ENCODE peak calls at places on chromosomes 5 and 9, in seven cellular contexts. B is lung, M is esophagus squamous epithelium, C is gastrocnemius medialis, X is psoas muscle, I is astrocyte of the cerebellum, K is AG10803. F is an unnamed sample.

GRCh38 chr5:109805472-109805871 is 115.7 kb downstream of the MAN2A1 start:
- DNase-seq in K (no peak), B (no peak), X (no peak), I (no peak), C (no peak), M (no peak), F (peak)

GRCh38 chr5:140346348-140347221 is at the start of gene HBEGF:
- DNase-seq in K (peak), B (peak), C (peak), X (peak), I (peak), M (no peak), F (no peak)

GRCh38 chr9:88923653-88924284 is 67.5 kb upstream of the S1PR3 start:
- DNase-seq in M (no peak), C (no peak), B (peak), X (peak), K (no peak), I (no peak), F (no peak)

GRCh38 chr9:89346703-89347102 is 28.4 kb downstream of the SECISBP2 start:
- DNase-seq in B (no peak), M (no peak), C (no peak), X (no peak), I (no peak), K (no peak), F (no peak)

GRCh38 chr9:90326219-90326618 is 316.4 kb downstream of the DIRAS2 start:
- DNase-seq in X (no peak), C (no peak), B (no peak), M (no peak), K (peak), I (no peak), F (no peak)

GRCh38 chr5:98066910-98067309 is 706.6 kb upstream of the RGMB start:
- DNase-seq in C (no peak), B (no peak), X (no peak), I (no peak), K (no peak), M (no peak), F (no peak)

GRCh38 chr9:114938687-114939575 is 8.5 kb upstream of the TNFSF8 start:
- DNase-seq in I (peak), C (no peak), M (no peak), X (no peak), K (peak), B (no peak), F (no peak)

GRCh38 chr5:142674438-142675210 is 11.3 kb downstream of the FGF1 start:
- DNase-seq in I (peak), B (no peak), X (no peak), C (no peak), K (peak), M (no peak), F (no peak)

GRCh38 chr9:31321256-31321655 is 1063.2 kb upstream of the ACO1 start:
- DNase-seq in K (no peak), C (no peak), I (no peak), X (no peak), M (no peak), B (no peak), F (no peak)

GRCh38 chr5:171419663-171420428 is 399 bp downstream of the FGF18 start:
- DNase-seq in C (no peak), X (no peak), I (no peak), M (no peak), K (peak), B (no peak), F (no peak)
- H3K4me3 ChIP-seq in C (peak), X (peak), I (peak), M (peak), K (no peak), B (peak), F (peak)

GRCh38 chr9:93946338-93946712 is 8.8 kb downstream of the BARX1 start:
- DNase-seq in I (no peak), K (no peak), C (no peak), B (no peak), X (no peak), M (no peak), F (no peak)

GRCh38 chr9:93947409-93948070 is 7.6 kb downstream of the BARX1 start:
- DNase-seq in I (no peak), K (no peak), B (no peak), X (no peak), C (no peak), M (no peak), F (no peak)

GRCh38 chr9:93944011-93944410 is 11.1 kb downstream of the BARX1 start:
- DNase-seq in B (no peak), I (no peak), K (no peak), C (no peak), X (no peak), M (no peak), F (no peak)

GRCh38 chr9:93948456-93949072 is 6.6 kb downstream of the BARX1 start:
- DNase-seq in B (no peak), C (no peak), X (no peak), K (no peak), I (no peak), M (no peak), F (no peak)

GRCh38 chr9:93945400-93946337 is 9.5 kb downstream of the BARX1 start:
- DNase-seq in B (no peak), M (no peak), X (no peak), I (no peak), C (no peak), K (no peak), F (no peak)
- H3K4me3 ChIP-seq in B (no peak), M (peak), X (peak), I (no peak), C (peak), K (no peak), F (peak)

GRCh38 chr5:14848385-14848784 is 23.2 kb downstream of the ANKH start:
- DNase-seq in X (no peak), M (no peak), B (no peak), K (no peak), I (no peak), C (no peak), F (no peak)

GRCh38 chr5:14850419-14851066 is 21.0 kb downstream of the ANKH start:
- DNase-seq in C (no peak), X (no peak), K (no peak), B (no peak), M (no peak), I (no peak), F (no peak)

GRCh38 chr5:14851597-14851996 is 20.0 kb downstream of the ANKH start:
- DNase-seq in B (no peak), M (no peak), K (no peak), I (no peak), X (no peak), C (no peak), F (no peak)

GRCh38 chr5:14851067-14851422 is 20.5 kb downstream of the ANKH start:
- DNase-seq in I (no peak), B (no peak), C (no peak), X (no peak), M (no peak), K (no peak), F (no peak)

GRCh38 chr5:14849516-14850294 is 21.9 kb downstream of the ANKH start:
- DNase-seq in K (peak), X (no peak), I (peak), C (no peak), M (no peak), B (no peak), F (no peak)
- H3K4me3 ChIP-seq in K (no peak), X (no peak), I (no peak), C (no peak), M (no peak), B (no peak), F (no peak)

GRCh38 chr5:95620030-95620869 is at the start of gene GPR150:
- DNase-seq in B (peak), X (peak), I (no peak), C (no peak), K (peak), M (peak), F (no peak)
- H3K4me3 ChIP-seq in B (peak), X (peak), I (peak), C (peak), K (peak), M (peak), F (peak)

GRCh38 chr5:61624966-61625681 is 293.1 kb downstream of the ZSWIM6 start:
- DNase-seq in K (no peak), M (no peak), X (no peak), B (no peak), I (no peak), C (no peak), F (no peak)
- H3K4me3 ChIP-seq in K (peak), M (peak), X (peak), B (no peak), I (peak), C (peak), F (peak)